ENCODE peak calls at places on chromosomes 2 and 18, in four cellular contexts. One of them, this sample, is unnamed.

GRCh38 chr2:65527451-65528240 is 95.2 kb upstream of the SPRED2 start:
- DNase-seq in HepG2: peak
- DNase-seq in GM12878: no peak
- DNase-seq in WTC11: no peak
- DNase-seq in this sample: peak

GRCh38 chr2:28926837-28927236 is 32.4 kb downstream of the WDR43 start:
- DNase-seq in HepG2: no peak
- DNase-seq in GM12878: no peak
- DNase-seq in WTC11: no peak
- DNase-seq in this sample: no peak

GRCh38 chr18:63022429-63023022 is 297.0 kb downstream of the BCL2 start:
- DNase-seq in HepG2: no peak
- DNase-seq in GM12878: no peak
- DNase-seq in WTC11: peak
- DNase-seq in this sample: peak

GRCh38 chr2:25740810-25741381 is 67.5 kb upstream of the DTNB start:
- DNase-seq in HepG2: no peak
- DNase-seq in GM12878: no peak
- DNase-seq in WTC11: peak
- DNase-seq in this sample: no peak

GRCh38 chr2:172098650-172099471 is 3.8 kb downstream of the DLX2 start:
- DNase-seq in HepG2: peak
- DNase-seq in GM12878: no peak
- DNase-seq in WTC11: peak
- DNase-seq in this sample: peak

GRCh38 chr2:15940661-15941482 is 522 bp downstream of the MYCN start:
- DNase-seq in HepG2: no peak
- DNase-seq in GM12878: no peak
- DNase-seq in WTC11: peak
- DNase-seq in this sample: no peak

GRCh38 chr2:67561411-67561965 is 164.4 kb downstream of the ETAA1 start:
- DNase-seq in HepG2: no peak
- DNase-seq in GM12878: no peak
- DNase-seq in WTC11: no peak
- DNase-seq in this sample: peak

GRCh38 chr2:203905661-203906060 is 30.9 kb upstream of the ICOS start:
- DNase-seq in HepG2: no peak
- DNase-seq in GM12878: no peak
- DNase-seq in WTC11: no peak
- DNase-seq in this sample: no peak

GRCh38 chr2:27290571-27290970 is 8.3 kb downstream of the TRIM54 start:
- DNase-seq in HepG2: no peak
- DNase-seq in GM12878: no peak
- DNase-seq in WTC11: no peak
- DNase-seq in this sample: no peak

GRCh38 chr2:27296466-27296865 is 11.8 kb downstream of the UCN start:
- DNase-seq in HepG2: no peak
- DNase-seq in GM12878: no peak
- DNase-seq in WTC11: no peak
- DNase-seq in this sample: no peak

GRCh38 chr2:27288610-27289009 is 6.4 kb downstream of the TRIM54 start:
- DNase-seq in HepG2: no peak
- DNase-seq in GM12878: no peak
- DNase-seq in WTC11: no peak
- DNase-seq in this sample: no peak

GRCh38 chr2:27294928-27295327 is 12.7 kb downstream of the TRIM54 start:
- DNase-seq in HepG2: no peak
- DNase-seq in GM12878: no peak
- DNase-seq in WTC11: no peak
- DNase-seq in this sample: no peak

DNA sequence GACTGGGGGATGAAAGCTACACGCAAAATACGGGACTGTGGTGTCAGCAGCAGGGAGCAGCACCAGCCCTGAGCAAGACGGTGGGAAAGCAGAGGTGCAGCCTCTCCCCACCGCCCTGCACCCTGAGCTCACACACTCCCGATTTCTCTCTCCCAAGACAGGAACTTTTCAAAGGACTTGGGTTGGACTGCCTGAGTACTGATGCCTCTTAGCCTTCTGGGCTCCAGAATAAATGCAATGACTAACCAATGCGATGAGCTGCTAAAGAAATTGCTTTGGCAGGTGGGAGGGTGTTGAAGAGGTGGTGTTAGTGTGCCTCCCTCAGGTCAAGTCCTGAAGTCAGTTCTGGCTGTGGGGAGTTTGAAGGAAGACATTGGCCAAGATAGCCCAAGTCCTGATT is 9.6 kb downstream of the TRIM54 start:
- DNase-seq in HepG2: peak
- DNase-seq in GM12878: no peak
- DNase-seq in WTC11: peak
- DNase-seq in this sample: no peak
- TF ChIP-seq MAX in HepG2: no peak
- TF ChIP-seq MAX in GM12878: no peak
- TF ChIP-seq MAX in WTC11: no peak
- TF ChIP-seq MAX in this sample: no peak

DNA sequence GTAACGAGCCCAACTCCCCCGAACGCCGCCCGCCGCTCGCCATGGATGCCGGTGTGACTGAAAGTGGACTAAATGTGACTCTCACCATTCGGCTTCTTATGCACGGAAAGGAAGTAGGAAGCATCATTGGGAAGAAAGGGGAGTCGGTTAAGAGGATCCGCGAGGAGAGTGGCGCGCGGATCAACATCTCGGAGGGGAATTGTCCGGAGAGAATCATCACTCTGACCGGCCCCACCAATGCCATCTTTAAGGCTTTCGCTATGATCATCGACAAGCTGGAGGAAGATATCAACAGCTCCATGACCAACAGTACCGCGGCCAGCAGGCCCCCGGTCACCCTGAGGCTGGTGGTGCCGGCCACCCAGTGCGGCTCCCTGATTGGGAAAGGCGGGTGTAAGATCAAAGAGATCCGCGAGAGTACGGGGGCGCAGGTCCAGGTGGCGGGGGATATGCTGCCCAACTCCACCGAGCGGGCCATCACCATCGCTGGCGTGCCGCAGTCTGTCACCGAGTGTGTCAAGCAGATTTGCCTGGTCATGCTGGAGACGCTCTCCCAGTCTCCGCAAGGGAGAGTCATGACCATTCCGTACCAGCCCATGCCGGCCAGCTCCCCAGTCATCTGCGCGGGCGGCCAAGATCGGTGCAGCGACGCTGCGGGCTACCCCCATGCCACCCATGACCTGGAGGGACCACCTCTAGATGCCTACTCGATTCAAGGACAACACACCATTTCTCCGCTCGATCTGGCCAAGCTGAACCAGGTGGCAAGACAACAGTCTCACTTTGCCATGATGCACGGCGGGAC is 628 bp downstream of the PCBP1 start:
- DNase-seq in HepG2: peak
- DNase-seq in GM12878: no peak
- DNase-seq in WTC11: peak
- DNase-seq in this sample: peak
- TF ChIP-seq CBFB in HepG2: no peak
- TF ChIP-seq CBFB in GM12878: no peak
- TF ChIP-seq CBFB in WTC11: peak
- TF ChIP-seq CBFB in this sample: peak

GRCh38 chr2:69601179-69601612 is 42.3 kb downstream of the AAK1 start:
- DNase-seq in HepG2: peak
- DNase-seq in GM12878: no peak
- DNase-seq in WTC11: no peak
- DNase-seq in this sample: peak
- TF ChIP-seq MAX in HepG2: no peak
- TF ChIP-seq MAX in GM12878: no peak
- TF ChIP-seq MAX in WTC11: no peak
- TF ChIP-seq MAX in this sample: no peak

GRCh38 chr2:189700681-189701080 is 26.2 kb downstream of the ANKAR start:
- DNase-seq in HepG2: no peak
- DNase-seq in GM12878: no peak
- DNase-seq in WTC11: no peak
- DNase-seq in this sample: no peak

GRCh38 chr2:189696223-189696622 is 21.8 kb downstream of the ANKAR start:
- DNase-seq in HepG2: no peak
- DNase-seq in GM12878: no peak
- DNase-seq in WTC11: no peak
- DNase-seq in this sample: no peak

GRCh38 chr2:189702071-189702470 is 27.6 kb downstream of the ANKAR start:
- DNase-seq in HepG2: peak
- DNase-seq in GM12878: no peak
- DNase-seq in WTC11: no peak
- DNase-seq in this sample: no peak

DNA sequence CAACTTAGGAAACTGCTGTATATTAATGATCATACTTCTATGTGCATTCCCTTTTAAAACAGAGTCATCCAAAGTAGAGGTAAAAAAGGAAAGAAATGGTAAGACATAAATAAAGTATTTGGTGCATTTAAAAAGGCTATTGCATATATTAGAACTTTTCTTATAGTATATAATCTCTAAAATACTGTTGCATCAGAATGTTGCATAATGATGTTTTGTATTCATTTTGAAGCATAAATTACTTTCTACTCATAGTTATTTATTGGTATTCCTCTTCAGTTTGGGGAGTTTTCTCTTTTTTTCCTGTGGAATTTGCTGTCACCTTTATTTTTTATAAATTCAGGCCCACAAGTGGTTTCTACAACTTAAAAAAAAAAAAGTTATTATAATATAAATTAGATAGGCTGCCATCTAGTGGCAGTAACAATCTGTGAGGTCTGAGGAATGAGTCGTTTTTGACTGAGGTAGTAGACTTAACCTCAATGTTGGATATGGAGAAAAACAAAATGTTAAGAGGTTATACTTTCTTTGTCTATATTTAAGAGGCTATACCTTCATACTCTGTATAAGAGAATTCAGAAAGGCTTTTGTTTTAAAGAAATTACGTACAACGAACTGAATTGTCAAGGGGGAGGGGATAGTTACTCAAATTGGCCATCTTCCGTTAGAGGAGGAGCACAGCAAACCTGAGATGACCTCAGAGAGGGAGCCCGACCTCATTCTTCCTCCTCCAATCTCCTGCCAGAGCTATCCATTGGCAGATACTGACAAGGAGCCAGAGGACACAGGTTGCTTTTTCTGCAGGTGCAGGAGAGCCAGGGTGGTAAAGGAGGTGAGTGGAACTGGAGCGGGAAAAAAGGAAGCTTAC is 23.8 kb downstream of the ANKAR start:
- DNase-seq in HepG2: peak
- DNase-seq in GM12878: no peak
- DNase-seq in WTC11: peak
- DNase-seq in this sample: peak
- TF ChIP-seq CBFB in HepG2: no peak
- TF ChIP-seq CBFB in GM12878: no peak
- TF ChIP-seq CBFB in WTC11: no peak
- TF ChIP-seq CBFB in this sample: no peak

GRCh38 chr18:48361801-48362200 is 47.4 kb downstream of the ZBTB7C start:
- DNase-seq in HepG2: no peak
- DNase-seq in GM12878: no peak
- DNase-seq in WTC11: no peak
- DNase-seq in this sample: no peak
- TF ChIP-seq MAX in HepG2: no peak
- TF ChIP-seq MAX in GM12878: no peak
- TF ChIP-seq MAX in WTC11: no peak
- TF ChIP-seq MAX in this sample: no peak

GRCh38 chr2:62587616-62588015 is 81.6 kb upstream of the TMEM17 start:
- DNase-seq in HepG2: no peak
- DNase-seq in GM12878: no peak
- DNase-seq in WTC11: no peak
- DNase-seq in this sample: no peak

GRCh38 chr2:62591491-62591890 is 85.5 kb upstream of the TMEM17 start:
- DNase-seq in HepG2: no peak
- DNase-seq in GM12878: no peak
- DNase-seq in WTC11: no peak
- DNase-seq in this sample: no peak

GRCh38 chr2:62589691-62590356 is 83.8 kb upstream of the TMEM17 start:
- DNase-seq in HepG2: peak
- DNase-seq in GM12878: no peak
- DNase-seq in WTC11: no peak
- DNase-seq in this sample: no peak

DNA sequence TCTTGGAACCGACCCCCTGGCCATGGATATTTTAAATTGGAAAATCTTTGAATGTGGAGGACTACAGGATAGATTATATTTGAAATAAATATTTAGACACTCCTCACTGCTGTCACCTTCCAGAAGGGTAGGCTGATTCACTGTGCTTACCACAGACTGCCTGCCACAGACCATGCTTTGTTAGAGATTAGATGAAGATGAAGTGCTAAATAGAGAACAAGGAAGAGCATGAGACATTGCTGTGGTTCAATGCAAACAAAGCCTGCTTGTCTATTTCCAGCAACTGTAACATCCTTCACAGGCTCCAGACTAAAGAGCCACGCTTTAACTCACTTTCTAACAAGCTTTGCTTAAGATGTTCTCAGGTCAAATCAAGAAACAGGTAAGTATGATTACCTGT is 81.0 kb upstream of the TMEM17 start:
- DNase-seq in HepG2: no peak
- DNase-seq in GM12878: peak
- DNase-seq in WTC11: no peak
- DNase-seq in this sample: no peak
- TF ChIP-seq CBFB in HepG2: no peak
- TF ChIP-seq CBFB in GM12878: no peak
- TF ChIP-seq CBFB in WTC11: no peak
- TF ChIP-seq CBFB in this sample: no peak

DNA sequence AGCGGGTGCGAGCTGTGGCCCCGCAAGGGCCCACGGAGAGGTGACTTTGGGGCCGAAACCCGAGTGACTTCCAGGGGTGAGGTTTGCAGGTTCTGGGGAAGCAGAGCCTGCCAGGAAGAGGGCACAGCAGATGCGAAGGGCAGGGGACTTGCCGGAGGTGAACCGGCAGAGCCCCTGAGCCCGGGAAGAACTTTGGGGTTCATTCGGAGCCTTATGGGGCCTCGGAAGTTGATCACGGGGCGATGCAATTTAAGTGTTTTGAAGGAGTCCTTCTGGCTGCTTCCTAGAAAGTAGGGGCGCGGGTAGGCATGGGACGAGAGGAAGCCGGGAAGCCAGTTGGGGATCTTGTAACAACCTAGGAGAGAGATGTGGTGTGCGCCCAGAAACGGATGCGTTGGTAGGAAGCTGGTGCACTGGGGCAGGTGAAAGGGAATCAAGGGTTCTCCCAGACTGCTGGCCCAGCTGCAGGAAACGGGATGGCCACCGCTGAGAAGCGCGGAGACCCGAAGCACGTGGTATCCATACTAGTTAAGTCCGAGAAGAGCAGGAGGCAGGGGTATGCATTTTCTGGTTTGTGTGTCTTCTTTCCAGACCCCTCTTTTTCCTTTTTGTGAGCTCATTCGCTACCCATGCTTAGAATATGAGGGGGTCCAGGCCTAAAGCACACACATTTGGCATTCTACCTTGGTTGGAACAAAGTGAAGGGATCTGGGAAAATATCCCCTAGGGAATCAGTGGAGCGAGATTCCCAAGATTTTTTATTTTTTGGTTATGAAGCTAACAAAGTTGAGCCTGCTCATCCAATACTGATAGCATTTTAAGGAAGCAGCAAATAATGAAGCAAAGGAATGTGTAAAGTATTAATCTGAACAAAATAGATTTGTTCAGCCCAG is 755 bp downstream of the SCLY start:
- DNase-seq in HepG2: peak
- DNase-seq in GM12878: no peak
- DNase-seq in WTC11: peak
- DNase-seq in this sample: peak
- TF ChIP-seq MAX in HepG2: peak
- TF ChIP-seq MAX in GM12878: peak
- TF ChIP-seq MAX in WTC11: peak
- TF ChIP-seq MAX in this sample: peak

This sample was measured in K562.